ENCODE peak calls at places on chromosomes 12 and 14, in six cellular contexts. H is HAP-1; O is AG04450; L is naive thymus-derived CD4-positive, alpha-beta T cell; U is PC-9; V is uterus. Q is an unnamed sample.

GRCh38 chr14:56199095-56199975 is 81.1 kb downstream of the PELI2 start:
- DNase-seq in H (peak; percentile 23), O (peak; percentile 98), L (no peak), U (no peak), V (peak; percentile 64), Q (no peak)

GRCh38 chr12:67873355-67873754 is 115.9 kb upstream of the IFNG-AS1 start:
- DNase-seq in H (no peak), O (no peak), L (no peak), U (no peak), V (no peak), Q (no peak)

GRCh38 chr14:55233591-55233990 is 37.6 kb upstream of the FBXO34 start:
- DNase-seq in H (no peak), O (no peak), L (no peak), U (no peak), V (no peak), Q (no peak)

GRCh38 chr12:66070378-66071120 is 60.0 kb downstream of the LLPH start:
- DNase-seq in H (no peak), O (no peak), L (no peak), U (no peak), V (no peak), Q (no peak)

GRCh38 chr12:110199360-110200123 is 75.4 kb downstream of the IFT81 start:
- DNase-seq in H (peak; percentile 43), O (no peak), L (no peak), U (no peak), V (no peak), Q (no peak)

GRCh38 chr12:108355069-108355468 is 16.0 kb upstream of the CMKLR1 start:
- DNase-seq in H (no peak), O (no peak), L (no peak), U (no peak), V (no peak), Q (no peak)

GRCh38 chr14:73774671-73775070 is 60.5 kb upstream of the PNMA1 start:
- DNase-seq in H (no peak), O (no peak), L (no peak), U (no peak), V (no peak), Q (no peak)

GRCh38 chr14:39680777-39681176 is 248.5 kb upstream of the FBXO33 start:
- DNase-seq in H (no peak), O (no peak), L (no peak), U (no peak), V (no peak), Q (no peak)

GRCh38 chr12:63266988-63267387 is 116.0 kb upstream of the AVPR1A start:
- DNase-seq in H (no peak), O (no peak), L (no peak), U (no peak), V (no peak), Q (no peak)

GRCh38 chr14:75519826-75520692 is 2.2 kb upstream of the BATF start:
- DNase-seq in H (no peak), O (peak; percentile 4), L (no peak), U (peak; percentile 82), V (no peak), Q (no peak)

GRCh38 chr12:52521581-52522266 is 1.5 kb upstream of the KRT5 start:
- DNase-seq in H (no peak), O (no peak), L (no peak), U (peak; percentile 97), V (no peak), Q (peak; percentile 81)

GRCh38 chr12:74539765-74540526 is 2.3 kb downstream of the ATXN7L3B start:
- DNase-seq in H (no peak), O (no peak), L (no peak), U (no peak), V (no peak), Q (no peak)

GRCh38 chr14:53539489-53540126 is 386.5 kb upstream of the DDHD1 start:
- DNase-seq in H (peak; percentile 61), O (peak; percentile 70), L (no peak), U (peak; percentile 45), V (peak; percentile 67), Q (no peak)

GRCh38 chr14:85960781-85961180 is 430.8 kb downstream of the FLRT2 start:
- DNase-seq in H (no peak), O (no peak), L (no peak), U (no peak), V (no peak), Q (no peak)

GRCh38 chr14:56057071-56057865 is 60.9 kb upstream of the PELI2 start:
- DNase-seq in H (peak; percentile 56), O (no peak), L (no peak), U (no peak), V (no peak), Q (no peak)

GRCh38 chr12:6324936-6325750 is 14.7 kb downstream of the PLEKHG6 start:
- DNase-seq in H (no peak), O (no peak), L (no peak), U (no peak), V (no peak), Q (no peak)

GRCh38 chr14:22579218-22579617 is 9.8 kb downstream of the DAD1 start:
- DNase-seq in H (peak; percentile 60), O (no peak), L (no peak), U (no peak), V (no peak), Q (no peak)

GRCh38 chr12:72010365-72010764 is 71.7 kb downstream of the TPH2 start:
- DNase-seq in H (no peak), O (no peak), L (no peak), U (no peak), V (no peak), Q (no peak)

GRCh38 chr14:77582511-77582910 is 33.9 kb downstream of the SPTLC2 start:
- DNase-seq in H (peak; percentile 74), O (no peak), L (no peak), U (no peak), V (no peak), Q (no peak)

GRCh38 chr12:51392556-51393237 is 1.5 kb upstream of the GALNT6 start:
- DNase-seq in H (no peak), O (no peak), L (no peak), U (peak; percentile 44), V (no peak), Q (no peak)

GRCh38 chr12:101299931-101300330 is 20.0 kb downstream of the UTP20 start:
- DNase-seq in H (no peak), O (no peak), L (no peak), U (no peak), V (no peak), Q (no peak)

DNA sequence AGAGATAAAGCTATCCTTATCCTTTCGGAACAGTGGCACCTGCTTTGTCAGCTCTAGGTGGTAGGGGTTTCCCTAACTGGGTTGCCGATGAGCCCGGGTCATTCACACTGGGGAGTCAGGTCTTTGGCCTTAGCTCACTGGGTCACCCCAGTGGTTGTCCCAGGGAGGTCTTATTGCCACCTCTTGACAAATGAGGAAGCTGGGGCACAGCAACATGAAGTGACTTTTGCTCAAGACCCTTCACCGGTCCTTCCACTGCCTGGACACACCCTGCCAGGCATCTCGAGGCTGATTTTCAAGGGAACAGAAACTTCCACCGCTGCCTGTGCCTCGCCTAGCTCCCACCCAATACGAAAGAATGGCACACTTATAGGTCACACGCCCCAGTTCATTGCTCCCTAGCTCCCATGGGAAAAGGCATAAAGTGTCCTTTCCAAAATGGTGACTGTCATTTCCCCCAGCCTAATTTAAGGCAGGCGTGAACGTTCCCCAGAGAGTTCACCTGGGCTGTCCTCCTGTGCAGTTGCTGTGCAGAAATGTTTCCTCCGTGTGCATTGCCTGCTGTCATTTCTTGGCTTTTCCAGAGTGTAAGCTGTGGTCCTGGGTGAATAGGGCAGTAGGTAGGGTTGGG is 156.1 kb upstream of the CCND2 start:
- DNase-seq in H (no peak), O (no peak), L (no peak), U (no peak), V (no peak), Q (peak; percentile 34)
- H3K4me3 ChIP-seq in H (no peak overlapping the region), O (no peak overlapping the region), L (peak overlapping the region; percentile 17), U (no peak overlapping the region), V (no peak overlapping the region), Q (no peak overlapping the region)

DNA sequence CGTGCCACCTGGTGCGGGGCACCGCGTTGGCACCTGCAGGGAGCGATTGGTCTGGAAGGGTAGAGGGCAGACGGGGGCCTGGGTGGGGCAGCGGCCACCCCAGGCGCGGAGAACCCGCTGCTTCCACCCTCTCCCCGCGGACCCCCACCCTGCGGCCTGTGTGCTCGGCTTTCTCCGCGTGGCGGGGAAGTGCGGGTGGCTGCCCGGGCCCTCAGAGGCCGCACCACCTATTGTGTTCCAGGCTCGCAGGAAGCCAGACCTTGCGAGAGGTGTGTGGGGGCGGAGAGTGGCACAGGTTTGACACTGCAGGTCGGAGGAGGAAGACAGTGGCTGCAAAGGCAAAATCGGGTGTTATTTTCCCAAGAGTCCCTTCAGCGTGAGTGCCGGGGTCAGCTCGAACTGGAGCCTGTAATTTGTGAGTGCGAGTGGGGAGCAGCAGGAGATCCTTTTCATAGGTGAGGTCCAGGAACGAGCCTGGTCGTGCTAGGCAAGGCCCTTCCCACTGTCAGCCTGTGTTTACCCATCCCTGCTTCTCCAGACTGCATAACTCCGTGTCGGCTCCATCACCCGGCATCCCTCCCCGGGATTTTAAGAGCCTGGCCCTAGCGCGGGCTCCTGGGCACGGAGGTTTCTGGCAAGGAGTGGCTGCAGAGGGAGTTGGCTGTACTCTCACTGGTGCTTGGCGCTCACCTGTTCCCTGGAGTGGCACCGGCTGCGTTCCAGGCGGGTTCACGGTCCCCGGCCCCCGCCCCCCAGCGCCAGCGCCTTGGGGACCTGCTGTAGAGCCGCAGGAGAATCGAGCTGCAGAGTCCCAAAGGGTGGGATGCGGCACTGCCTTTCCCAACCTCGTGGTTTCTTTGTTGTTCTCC is 930 bp downstream of the TBC1D30 start:
- DNase-seq in H (no peak), O (no peak), L (no peak), U (no peak), V (no peak), Q (no peak)
- H3K4me3 ChIP-seq in H (peak overlapping the region; percentile 28), O (no peak overlapping the region), L (peak overlapping the region; percentile 42), U (no peak overlapping the region), V (peak overlapping the region; percentile 32), Q (peak overlapping the region; percentile 32)

GRCh38 chr12:115979351-115979750 is 298.1 kb downstream of the MED13L start:
- DNase-seq in H (no peak), O (no peak), L (no peak), U (no peak), V (no peak), Q (no peak)
- H3K4me3 ChIP-seq in H (no peak overlapping the region), O (no peak overlapping the region), L (no peak overlapping the region), U (no peak overlapping the region), V (no peak overlapping the region), Q (no peak overlapping the region)

GRCh38 chr14:50064993-50065392 is 51.4 kb downstream of the VCPKMT start:
- DNase-seq in H (no peak), O (no peak), L (peak; percentile 45), U (no peak), V (no peak), Q (no peak)

GRCh38 chr14:50061664-50062437 is 54.5 kb downstream of the VCPKMT start:
- DNase-seq in H (no peak), O (no peak), L (peak; percentile 58), U (peak; percentile 73), V (no peak), Q (no peak)

GRCh38 chr14:50063876-50064420 is 52.4 kb downstream of the VCPKMT start:
- DNase-seq in H (no peak), O (no peak), L (no peak), U (no peak), V (no peak), Q (no peak)

GRCh38 chr14:50060871-50061663 is 55.3 kb downstream of the VCPKMT start:
- DNase-seq in H (no peak), O (peak; percentile 76), L (no peak), U (peak; percentile 77), V (peak; percentile 82), Q (peak; percentile 91)

GRCh38 chr14:50062438-50063039 is 53.8 kb downstream of the VCPKMT start:
- DNase-seq in H (peak; percentile 50), O (no peak), L (peak; percentile 81), U (peak; percentile 87), V (peak; percentile 59), Q (no peak)
- H3K4me3 ChIP-seq in H (no peak overlapping the region), O (no peak overlapping the region), L (peak overlapping the region; percentile 53), U (peak overlapping the region; percentile 37), V (no peak overlapping the region), Q (no peak overlapping the region)